ENCODE peak calls at places on chromosomes 5 and 9, in ten cellular contexts. L is effector memory CD4-positive, alpha-beta T cell; H is hepatic stellate cell; J is ureter; E is PC-3; N is cardiac muscle cell; Z is T-helper 17 cell; V is body of pancreas; U is EH; M is ELF-1. B is an unnamed sample.

GRCh38 chr9:79610019-79610760 is 38.4 kb downstream of the TLE4 start:
- DNase-seq in L (no peak), H (no peak), J (no peak), E (no peak), N (no peak), Z (no peak), V (no peak), U (peak; percentile 87), M (no peak), B (peak; percentile 74)

GRCh38 chr5:125660231-125660895 is 762.8 kb upstream of the GRAMD2B start:
- DNase-seq in L (no peak), H (no peak), J (no peak), E (no peak), N (peak; percentile 38), Z (no peak), V (no peak), U (no peak), M (no peak), B (no peak)

GRCh38 chr9:78400496-78400895 is 103.6 kb downstream of the PSAT1 start:
- DNase-seq in L (no peak), H (no peak), J (no peak), E (no peak), N (no peak), Z (no peak), V (no peak), U (no peak), M (no peak), B (no peak)

GRCh38 chr9:135906291-135907005 is 898 bp downstream of the CAMSAP1 start:
- DNase-seq in L (no peak), H (no peak), J (no peak), E (peak; percentile 30), N (peak; percentile 60), Z (no peak), V (peak; percentile 25), U (peak; percentile 42), M (peak; percentile 41), B (no peak)

GRCh38 chr5:169637085-169637855 is at the start of gene DOCK2:
- DNase-seq in L (peak; percentile 42), H (no peak), J (peak; percentile 56), E (no peak), N (no peak), Z (peak; percentile 34), V (peak; percentile 20), U (no peak), M (no peak), B (no peak)

GRCh38 chr9:126526218-126527108 is 87.3 kb upstream of the LMX1B start:
- DNase-seq in L (no peak), H (no peak), J (no peak), E (no peak), N (no peak), Z (no peak), V (peak; percentile 15), U (no peak), M (no peak), B (no peak)

GRCh38 chr5:146048994-146049703 is 56.2 kb downstream of the PLAC8L1 start:
- DNase-seq in L (no peak), H (peak; percentile 76), J (peak; percentile 64), E (peak; percentile 92), N (peak; percentile 85), Z (no peak), V (peak; percentile 61), U (peak; percentile 77), M (peak; percentile 63), B (peak; percentile 45)

GRCh38 chr9:120505186-120505585 is 74.8 kb downstream of the CDK5RAP2 start:
- DNase-seq in L (no peak), H (no peak), J (no peak), E (no peak), N (peak; percentile 55), Z (no peak), V (no peak), U (no peak), M (no peak), B (no peak)

GRCh38 chr5:23614422-23614821 is 107.0 kb downstream of the PRDM9 start:
- DNase-seq in L (no peak), H (no peak), J (no peak), E (no peak), N (peak; percentile 15), Z (no peak), V (no peak), U (no peak), M (no peak), B (no peak)

GRCh38 chr9:77435688-77436087 is 212.4 kb downstream of the GNA14 start:
- DNase-seq in L (no peak), H (no peak), J (no peak), E (no peak), N (peak; percentile 85), Z (no peak), V (no peak), U (peak; percentile 21), M (no peak), B (no peak)

GRCh38 chr5:110702300-110702699 is 24.2 kb downstream of the TMEM232 start:
- DNase-seq in L (no peak), H (peak; percentile 2), J (no peak), E (no peak), N (no peak), Z (no peak), V (no peak), U (no peak), M (no peak), B (no peak)

GRCh38 chr5:125874057-125874456 is 549.2 kb upstream of the GRAMD2B start:
- DNase-seq in L (no peak), H (no peak), J (no peak), E (peak; percentile 33), N (no peak), Z (no peak), V (no peak), U (no peak), M (no peak), B (no peak)

GRCh38 chr5:128212206-128212788 is 128.7 kb downstream of the SLC12A2 start:
- DNase-seq in L (no peak), H (no peak), J (no peak), E (no peak), N (no peak), Z (no peak), V (no peak), U (no peak), M (no peak), B (no peak)

GRCh38 chr9:127734747-127735529 is at the start of gene TOR2A:
- DNase-seq in L (peak; percentile 98), H (peak; percentile 99), J (peak; percentile 97), E (peak; percentile 93), N (peak; percentile 99), Z (peak; percentile 99), V (peak; percentile 97), U (peak; percentile 96), M (peak; percentile 99), B (peak; percentile 91)

GRCh38 chr9:80648336-80648735 is 1041.0 kb downstream of the TLE1 start:
- DNase-seq in L (no peak), H (no peak), J (no peak), E (peak; percentile 25), N (peak; percentile 71), Z (no peak), V (no peak), U (no peak), M (no peak), B (no peak)

GRCh38 chr5:41181691-41182564 is 31.4 kb downstream of the C6 start:
- DNase-seq in L (no peak), H (no peak), J (no peak), E (no peak), N (no peak), Z (no peak), V (no peak), U (no peak), M (no peak), B (no peak)

GRCh38 chr5:82664711-82665110 is 386.6 kb upstream of the RPS23 start:
- DNase-seq in L (no peak), H (no peak), J (no peak), E (no peak), N (no peak), Z (no peak), V (peak; percentile 9), U (no peak), M (no peak), B (no peak)

GRCh38 chr5:170226138-170226435 is 6.7 kb upstream of the C5orf58 start:
- DNase-seq in L (no peak), H (no peak), J (no peak), E (no peak), N (no peak), Z (no peak), V (no peak), U (no peak), M (no peak), B (no peak)

GRCh38 chr5:115366223-115366622 is 69.8 kb upstream of the CCDC112 start:
- DNase-seq in L (no peak), H (peak; percentile 88), J (no peak), E (peak; percentile 81), N (peak; percentile 92), Z (no peak), V (no peak), U (peak; percentile 98), M (peak; percentile 40), B (no peak)

GRCh38 chr9:29514336-29514735 is 1941.1 kb upstream of the C9orf72 start:
- DNase-seq in L (no peak), H (no peak), J (no peak), E (no peak), N (no peak), Z (no peak), V (peak; percentile 64), U (no peak), M (peak; percentile 25), B (no peak)